ENCODE peak calls at places on chromosomes 4 and X, in four cellular contexts. S is cardiac fibroblast, D is neural crest cell, I is MM.1S. R is an unnamed sample.

GRCh38 chrX:49792376-49792775 is 36.7 kb upstream of the PAGE4 start:
- DNase-seq in I (no peak), D (no peak), S (no peak), R (no peak)

GRCh38 chr4:161555689-161556660 is 607.8 kb downstream of the FSTL5 start:
- DNase-seq in I (no peak), D (no peak), S (peak), R (peak)

GRCh38 chr4:112857461-112857860 is 192.0 kb upstream of the ANK2 start:
- DNase-seq in D (no peak), S (peak), I (no peak), R (no peak)

GRCh38 chr4:98261291-98262271 is at the start of gene RAP1GDS1:
- DNase-seq in S (peak), I (peak), D (no peak), R (peak)

GRCh38 chr4:146095091-146095690 is 80.3 kb upstream of the LSM6 start:
- DNase-seq in I (peak), D (peak), S (peak), R (peak)

GRCh38 chr4:4420421-4420820 is 33.5 kb downstream of the NSG1 start:
- DNase-seq in I (no peak), D (no peak), S (no peak), R (no peak)

GRCh38 chr4:10521386-10521785 is 64.2 kb upstream of the ZNF518B start:
- DNase-seq in S (no peak), D (no peak), I (no peak), R (no peak)

GRCh38 chr4:20289782-20290181 is 38.1 kb downstream of the SLIT2 start:
- DNase-seq in I (no peak), S (no peak), D (no peak), R (no peak)

GRCh38 chr4:158825443-158826036 is 56.7 kb downstream of the FNIP2 start:
- DNase-seq in S (no peak), D (no peak), I (no peak), R (no peak)

GRCh38 chrX:70171636-70172035 is 5.6 kb upstream of the DGAT2L6 start:
- DNase-seq in S (peak), I (no peak), D (no peak), R (no peak)

GRCh38 chr4:110091426-110091825 is 107.0 kb downstream of the ELOVL6 start:
- DNase-seq in S (peak), D (no peak), I (no peak), R (no peak)

GRCh38 chrX:41027388-41027787 is 57.9 kb upstream of the USP9X start:
- DNase-seq in D (no peak), S (peak), I (no peak), R (no peak)

GRCh38 chrX:140467211-140467610 is 37.7 kb downstream of the SOX3 start:
- DNase-seq in I (no peak), S (no peak), D (no peak), R (no peak)

GRCh38 chrX:41828821-41829220 is 94.5 kb downstream of the CASK start:
- DNase-seq in D (no peak), S (peak), I (no peak), R (no peak)

GRCh38 chr4:3335982-3336381 is 43.2 kb downstream of the RGS12 start:
- DNase-seq in I (no peak), S (no peak), D (no peak), R (no peak)

DNA sequence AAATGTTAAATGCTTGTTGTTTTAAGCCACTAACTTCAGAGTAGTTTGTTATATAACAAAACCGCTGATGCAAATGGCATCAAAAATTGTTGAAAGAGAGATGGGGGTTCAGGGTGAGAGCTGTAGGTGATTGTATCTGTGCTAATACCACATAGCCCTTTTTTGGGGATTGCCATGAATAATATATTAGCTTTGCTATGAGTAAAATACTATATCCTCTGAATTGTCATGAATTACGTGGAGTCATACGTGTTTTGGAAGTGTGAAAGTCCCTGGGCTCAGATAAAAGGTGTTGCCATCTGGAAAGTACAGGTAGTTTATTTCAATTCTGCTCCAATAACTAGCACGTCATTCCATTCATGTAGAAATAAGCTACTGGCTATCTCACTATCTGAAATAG is 30.6 kb downstream of the DYNLT3 start:
- DNase-seq in D (no peak), S (no peak), I (no peak), R (no peak)
- TF ChIP-seq CTCF in D (no peak), S (no peak), I (no peak), R (no peak)

DNA sequence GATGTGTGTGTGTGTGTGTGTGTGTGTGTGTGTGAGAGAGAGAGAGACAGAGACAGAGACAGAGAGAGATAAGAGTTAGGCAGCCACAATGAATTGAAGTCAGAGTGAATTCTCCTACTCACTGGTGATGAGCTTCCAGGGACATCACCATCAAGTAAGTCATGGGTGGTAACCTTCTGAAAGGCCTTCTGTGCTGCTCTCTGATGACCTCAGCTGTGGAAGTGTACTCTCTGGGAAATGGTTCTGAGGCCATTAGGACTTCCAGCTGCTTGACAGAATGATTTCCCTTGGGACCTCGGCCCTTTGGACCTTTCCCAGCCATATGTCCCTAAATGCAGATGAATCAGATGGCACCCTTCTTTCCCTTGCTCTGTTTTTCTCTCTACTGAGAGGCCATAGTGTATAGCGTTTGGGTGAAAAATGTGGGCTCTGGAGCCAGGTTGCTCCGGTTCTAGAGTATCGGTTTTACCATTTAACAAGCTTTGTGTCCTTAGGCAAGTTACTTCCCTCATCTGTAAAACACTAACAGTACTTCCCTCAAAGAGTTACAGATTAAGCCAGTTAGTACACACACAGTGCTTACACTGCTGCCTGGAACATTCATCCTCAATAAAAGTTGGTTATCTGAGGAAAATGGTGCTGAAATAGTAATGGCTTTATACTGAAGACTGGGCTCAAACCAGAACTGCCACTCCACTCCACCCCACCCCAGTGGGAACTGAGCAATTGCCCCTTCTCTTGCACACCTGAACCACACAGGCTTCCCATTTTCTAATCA is 7.6 kb downstream of the SEPTIN11 start:
- DNase-seq in I (no peak), S (peak), D (no peak), R (no peak)
- TF ChIP-seq CTCF in I (no peak), S (no peak), D (no peak), R (no peak)

GRCh38 chr4:8585721-8586161 is 5.5 kb downstream of the GPR78 start:
- DNase-seq in S (no peak), I (no peak), D (no peak), R (no peak)

GRCh38 chr4:8583655-8584025 is 3.4 kb downstream of the GPR78 start:
- DNase-seq in S (no peak), D (no peak), I (no peak), R (no peak)

GRCh38 chr4:8586671-8587468 is 5.7 kb upstream of the CPZ start:
- DNase-seq in I (peak), D (no peak), S (no peak), R (no peak)

GRCh38 chr4:8586246-8586645 is 6.1 kb downstream of the GPR78 start:
- DNase-seq in I (no peak), D (no peak), S (no peak), R (no peak)

GRCh38 chr4:8585186-8585585 is 5.0 kb downstream of the GPR78 start:
- DNase-seq in I (peak), D (no peak), S (no peak), R (no peak)
- TF ChIP-seq CTCF in I (peak), D (peak), S (no peak), R (no peak)

GRCh38 chrX:154727418-154728323 is 23.2 kb downstream of the GAB3 start:
- DNase-seq in I (no peak), S (peak), D (no peak), R (no peak)

GRCh38 chrX:154721155-154721554 is 29.7 kb downstream of the GAB3 start:
- DNase-seq in I (no peak), S (no peak), D (no peak), R (no peak)

GRCh38 chrX:154728791-154729190 is 22.1 kb downstream of the GAB3 start:
- DNase-seq in D (no peak), S (no peak), I (no peak), R (no peak)

GRCh38 chrX:154729439-154729838 is 21.4 kb downstream of the GAB3 start:
- DNase-seq in I (no peak), S (no peak), D (no peak), R (no peak)

DNA sequence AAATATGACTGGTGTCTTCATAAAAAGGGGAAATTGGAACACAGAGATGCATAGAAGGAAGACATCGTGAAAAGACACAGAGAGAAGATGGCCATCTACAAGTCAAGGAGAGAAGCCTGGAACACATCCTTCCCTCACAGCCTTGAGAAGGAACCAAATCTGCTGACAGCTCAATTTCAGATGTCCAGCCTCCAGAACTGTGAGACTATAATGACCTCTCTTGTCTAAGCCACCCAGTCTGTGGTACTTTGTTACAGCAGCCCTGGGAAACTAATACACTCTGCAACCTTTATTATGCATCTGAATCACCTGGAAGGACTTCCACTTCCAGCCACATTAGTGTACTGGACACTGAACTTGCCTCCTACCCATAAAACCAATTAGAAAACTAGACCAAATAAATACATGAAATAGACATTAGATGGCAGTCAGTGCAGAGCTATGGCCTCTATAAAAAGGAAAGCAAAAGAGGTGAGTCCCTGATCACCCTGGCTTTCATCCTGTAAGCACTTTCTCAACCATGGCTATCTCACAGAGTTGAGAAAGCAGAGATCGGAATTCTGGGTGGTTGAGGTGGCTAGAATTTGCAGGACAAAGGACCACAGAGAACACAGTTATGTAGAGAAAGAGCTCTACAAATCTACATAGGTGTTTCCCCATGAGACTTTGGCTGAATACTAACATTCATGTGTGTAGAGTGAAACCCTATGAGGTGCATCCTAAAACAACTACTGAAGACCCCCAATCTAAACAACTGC is 25.7 kb downstream of the GAB3 start:
- DNase-seq in D (no peak), S (no peak), I (peak), R (peak)
- TF ChIP-seq CTCF in D (no peak), S (no peak), I (no peak), R (no peak)

GRCh38 chrX:134377537-134377936 is 82.4 kb upstream of the HPRT1 start:
- DNase-seq in I (peak), S (peak), D (no peak), R (no peak)
- TF ChIP-seq CTCF in I (peak), S (peak), D (peak), R (no peak)

DNA sequence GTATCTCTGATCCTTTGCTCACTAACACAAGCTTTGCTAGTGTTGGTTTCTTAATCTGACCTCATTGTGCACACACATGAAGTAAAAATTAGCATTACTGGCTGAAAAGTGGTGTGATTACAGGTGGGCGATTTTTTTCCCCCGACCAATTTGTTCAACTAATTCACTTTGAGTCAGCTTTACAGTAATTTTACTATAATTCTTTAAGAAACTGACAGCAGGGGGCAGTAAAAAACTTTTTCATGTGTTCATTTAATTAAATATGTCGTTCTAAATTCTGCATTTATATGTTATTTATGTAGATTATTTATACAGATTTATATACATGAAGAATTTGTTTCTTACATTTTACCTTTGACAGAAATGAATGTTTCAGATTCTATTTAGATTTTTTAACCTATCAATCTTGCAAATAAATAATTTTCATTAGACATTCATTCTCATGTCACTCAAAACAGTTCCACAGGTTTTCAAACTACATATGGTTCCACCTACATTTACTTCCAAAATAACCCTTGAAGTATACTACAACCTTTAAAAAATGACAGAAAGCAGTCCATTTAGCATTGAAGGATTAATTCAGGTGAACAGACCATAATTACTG is 17.5 kb downstream of the PALLD start:
- DNase-seq in S (peak), D (no peak), I (peak), R (peak)
- TF ChIP-seq CTCF in S (peak), D (peak), I (peak), R (no peak)

DNA sequence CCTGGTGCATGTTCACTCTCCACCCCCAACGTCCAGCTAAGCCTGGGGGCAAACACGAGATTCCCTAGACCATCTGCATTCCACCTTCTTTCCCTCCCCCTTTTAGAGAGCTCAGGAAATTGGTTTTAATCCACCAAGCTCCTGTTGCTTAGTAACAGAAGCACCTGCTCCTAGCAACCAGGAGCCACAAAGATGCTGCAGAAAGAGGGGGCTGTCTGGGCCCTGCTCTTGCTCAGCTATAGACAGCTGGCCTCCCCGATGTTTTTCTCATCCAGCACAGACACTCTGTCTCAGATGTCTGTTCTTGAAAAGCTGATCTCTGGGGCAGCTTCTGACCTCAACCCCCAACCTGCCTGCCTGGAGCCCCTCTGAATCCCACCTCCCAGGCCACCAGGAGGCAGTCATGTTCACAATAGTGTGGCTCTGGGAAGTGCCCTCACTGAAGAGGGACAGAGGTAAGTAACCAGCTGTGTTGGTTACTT is 71.5 kb downstream of the SLC16A2 start:
- DNase-seq in I (no peak), D (peak), S (no peak), R (no peak)
- TF ChIP-seq CTCF in I (no peak), D (peak), S (peak), R (peak)

GRCh38 chr4:32147446-32148064 is 1427.4 kb downstream of the PCDH7 start:
- DNase-seq in I (peak), D (no peak), S (no peak), R (no peak)
- TF ChIP-seq CTCF in I (no peak), D (no peak), S (no peak), R (no peak)

R was measured in GM20000.